ENCODE peak calls at places on chromosomes 12 and 14, in seven cellular contexts. R is WTC11; H is uterus; G is endothelial cell; L is fibroblast of the aortic adventitia; A is stimulated activated CD4-positive, alpha-beta T cell treated with anti-CD3 and anti-CD28 coated beads, Interleukin-1b, Interleukin-23, amount 100 ng/mL, for 1 hour; W is left lung. Z is an unnamed sample.

GRCh38 chr12:12804432-12804886 is 8.7 kb upstream of the DDX47 start:
- DNase-seq in R (no peak), H (no peak), G (no peak), L (peak), A (no peak), W (no peak), Z (no peak)

GRCh38 chr14:101491841-101492240 is 69.5 kb upstream of the DIO3 start:
- DNase-seq in R (no peak), H (peak), G (no peak), L (no peak), A (no peak), W (peak), Z (peak)

GRCh38 chr12:12919666-12920435 is 28.5 kb downstream of the GPRC5A start:
- DNase-seq in R (no peak), H (no peak), G (no peak), L (peak), A (no peak), W (no peak), Z (no peak)

GRCh38 chr12:110641512-110641911 is 27.6 kb downstream of the TCTN1 start:
- DNase-seq in R (peak), H (peak), G (no peak), L (peak), A (no peak), W (no peak), Z (no peak)

GRCh38 chr12:12010277-12011031 is 60.3 kb upstream of the BCL2L14 start:
- DNase-seq in R (no peak), H (no peak), G (no peak), L (peak), A (no peak), W (peak), Z (peak)

GRCh38 chr12:12744556-12745305 is 27.6 kb downstream of the CDKN1B start:
- DNase-seq in R (no peak), H (no peak), G (no peak), L (peak), A (no peak), W (no peak), Z (no peak)

GRCh38 chr12:54280401-54281260 is at the start of gene HNRNPA1:
- DNase-seq in R (peak), H (peak), G (peak), L (peak), A (peak), W (peak), Z (peak)

GRCh38 chr14:20305265-20306078 is at the start of gene TTC5:
- DNase-seq in R (peak), H (peak), G (peak), L (peak), A (peak), W (peak), Z (peak)

GRCh38 chr12:110107369-110108281 is 16.5 kb upstream of the IFT81 start:
- DNase-seq in R (no peak), H (peak), G (no peak), L (peak), A (no peak), W (peak), Z (peak)

GRCh38 chr12:111412007-111412829 is 6.5 kb downstream of the SH2B3 start:
- DNase-seq in R (peak), H (no peak), G (no peak), L (no peak), A (no peak), W (no peak), Z (no peak)

GRCh38 chr14:60116181-60116580 is 24.5 kb downstream of the PCNX4 start:
- DNase-seq in R (no peak), H (no peak), G (no peak), L (peak), A (no peak), W (no peak), Z (no peak)

GRCh38 chr12:2649201-2650030 is 145.4 kb upstream of the FKBP4 start:
- DNase-seq in R (peak), H (no peak), G (no peak), L (no peak), A (no peak), W (no peak), Z (peak)

GRCh38 chr14:49931523-49931922 is 38.6 kb downstream of the ARF6 start:
- DNase-seq in R (no peak), H (no peak), G (no peak), L (no peak), A (no peak), W (no peak), Z (no peak)

GRCh38 chr14:79511146-79511545 is 700.2 kb downstream of the DIO2 start:
- DNase-seq in R (no peak), H (no peak), G (no peak), L (no peak), A (no peak), W (no peak), Z (no peak)

GRCh38 chr12:56084958-56085543 is 5.1 kb downstream of the ERBB3 start:
- DNase-seq in R (peak), H (no peak), G (peak), L (no peak), A (no peak), W (no peak), Z (no peak)

GRCh38 chr12:107336705-107337104 is 243.4 kb upstream of the CRY1 start:
- DNase-seq in R (no peak), H (no peak), G (no peak), L (no peak), A (no peak), W (no peak), Z (no peak)

GRCh38 chr14:89425931-89426330 is 8.9 kb upstream of the FOXN3 start:
- DNase-seq in R (no peak), H (no peak), G (no peak), L (peak), A (no peak), W (no peak), Z (no peak)

GRCh38 chr12:12327802-12328201 is 22.2 kb downstream of the MANSC1 start:
- DNase-seq in R (no peak), H (no peak), G (peak), L (peak), A (no peak), W (no peak), Z (no peak)

GRCh38 chr12:34396006-34396860 is 373.9 kb downstream of the ALG10 start:
- DNase-seq in R (no peak), H (peak), G (peak), L (no peak), A (no peak), W (peak), Z (peak)

GRCh38 chr12:12724421-12725085 is 7.4 kb downstream of the CDKN1B start:
- DNase-seq in R (no peak), H (no peak), G (no peak), L (no peak), A (no peak), W (peak), Z (no peak)

GRCh38 chr14:29126361-29126760 is 359.8 kb downstream of the FOXG1 start:
- DNase-seq in R (no peak), H (no peak), G (no peak), L (no peak), A (no peak), W (no peak), Z (no peak)

GRCh38 chr14:100546051-100546443 is 41.2 kb downstream of the BEGAIN start:
- DNase-seq in R (no peak), H (peak), G (no peak), L (no peak), A (peak), W (no peak), Z (no peak)

GRCh38 chr12:39116877-39117276 is 211.5 kb upstream of the CPNE8 start:
- DNase-seq in R (no peak), H (no peak), G (no peak), L (no peak), A (no peak), W (no peak), Z (no peak)

GRCh38 chr14:70416717-70417349 is at the start of gene SYNJ2BP:
- DNase-seq in R (peak), H (peak), G (peak), L (peak), A (peak), W (peak), Z (no peak)

GRCh38 chr12:9969673-9970072 is 1.5 kb upstream of the CLEC12A start:
- DNase-seq in R (no peak), H (no peak), G (no peak), L (no peak), A (no peak), W (no peak), Z (no peak)

GRCh38 chr14:69610859-69611263 is 535 bp upstream of the SUSD6 start:
- DNase-seq in R (no peak), H (no peak), G (no peak), L (no peak), A (no peak), W (no peak), Z (no peak)

GRCh38 chr14:24353551-24354529 is 14.0 kb upstream of the RIPK3 start:
- DNase-seq in R (no peak), H (no peak), G (no peak), L (peak), A (no peak), W (no peak), Z (peak)

GRCh38 chr12:47264951-47265350 is 185.2 kb upstream of the AMIGO2 start:
- DNase-seq in R (no peak), H (no peak), G (no peak), L (no peak), A (no peak), W (no peak), Z (no peak)

GRCh38 chr12:49925433-49926194 is 21.9 kb upstream of the FAIM2 start:
- DNase-seq in R (no peak), H (peak), G (no peak), L (no peak), A (no peak), W (no peak), Z (peak)